ENCODE peak calls at places on chromosomes 7 and 10, in six cellular contexts. U, C, K, M, L and Y are unnamed samples.

GRCh38 chr7:23462846-23463245 is 7.4 kb downstream of the IGF2BP3 start:
- DNase-seq in U (no peak), L (peak; percentile 31), M (peak; percentile 62), K (no peak), C (no peak), Y (no peak)

GRCh38 chr7:80918909-80919721 is at the start of gene SEMA3C:
- DNase-seq in M (peak; percentile 98), C (no peak), K (peak; percentile 71), L (peak; percentile 32), U (peak; percentile 92), Y (no peak)

GRCh38 chr10:86128360-86128759 is 238.2 kb downstream of the GRID1 start:
- DNase-seq in L (no peak), U (no peak), M (no peak), K (no peak), C (no peak), Y (no peak)

GRCh38 chr10:5411941-5412276 is 448 bp upstream of the NET1 start:
- DNase-seq in K (no peak), L (no peak), M (no peak), C (peak; percentile 3), U (no peak), Y (no peak)

GRCh38 chr7:45160374-45160773 is 2.8 kb downstream of the RAMP3 start:
- DNase-seq in M (no peak), U (no peak), C (peak; percentile 72), L (no peak), K (no peak), Y (no peak)

GRCh38 chr10:86077871-86078638 is 288.5 kb downstream of the GRID1 start:
- DNase-seq in L (no peak), M (no peak), C (no peak), K (no peak), U (no peak), Y (no peak)

GRCh38 chr10:30821994-30822692 is 192.6 kb upstream of the LYZL2 start:
- DNase-seq in U (no peak), L (no peak), M (no peak), K (no peak), C (no peak), Y (no peak)

GRCh38 chr10:14039968-14040668 is 290.6 kb downstream of the FRMD4A start:
- DNase-seq in M (peak; percentile 57), L (no peak), C (no peak), U (no peak), K (no peak), Y (no peak)

GRCh38 chr7:77426052-77426404 is 9.9 kb upstream of the GSAP start:
- DNase-seq in K (no peak), L (no peak), U (no peak), M (no peak), C (peak; percentile 69), Y (no peak)

GRCh38 chr10:44959243-44960097 is at the start of gene RASSF4:
- DNase-seq in L (peak; percentile 93), C (peak; percentile 93), U (peak; percentile 97), K (no peak), M (peak; percentile 80), Y (peak; percentile 94)

GRCh38 chr10:47383254-47384147 is 592 bp downstream of the ZNF488 start:
- DNase-seq in K (no peak), C (no peak), L (no peak), M (no peak), U (no peak), Y (no peak)

GRCh38 chr7:110084177-110084807 is 1006.6 kb upstream of the LRRN3 start:
- DNase-seq in U (no peak), M (no peak), L (no peak), K (no peak), C (no peak), Y (no peak)

GRCh38 chr7:106129291-106129690 is 17.2 kb upstream of the SYPL1 start:
- DNase-seq in L (no peak), K (no peak), C (no peak), U (no peak), M (no peak), Y (no peak)

GRCh38 chr7:141700848-141701371 is 1.1 kb downstream of the DENND11 start:
- DNase-seq in C (no peak), U (peak; percentile 55), L (peak; percentile 26), K (no peak), M (no peak), Y (peak; percentile 31)

GRCh38 chr10:6769704-6770417 is 189.8 kb upstream of the PRKCQ start:
- DNase-seq in L (no peak), U (no peak), M (no peak), C (peak; percentile 67), K (no peak), Y (no peak)

GRCh38 chr7:7157177-7157886 is 25.0 kb upstream of the C1GALT1 start:
- DNase-seq in L (peak; percentile 77), M (peak; percentile 91), C (peak; percentile 85), U (no peak), K (peak; percentile 67), Y (no peak)

GRCh38 chr7:100590077-100590737 is 4.1 kb downstream of the FBXO24 start:
- DNase-seq in U (peak; percentile 39), C (no peak), K (no peak), L (no peak), M (no peak), Y (no peak)

GRCh38 chr7:157358753-157359096 is 21.9 kb downstream of the DNAJB6 start:
- DNase-seq in L (no peak), M (no peak), U (no peak), C (no peak), K (no peak), Y (no peak)

GRCh38 chr7:78176186-78176585 is 377.6 kb downstream of the PHTF2 start:
- DNase-seq in M (peak; percentile 28), C (no peak), L (no peak), K (no peak), U (no peak), Y (no peak)

GRCh38 chr7:24251568-24251967 is 32.4 kb upstream of the NPY start:
- DNase-seq in C (no peak), L (no peak), M (no peak), K (no peak), U (no peak), Y (no peak)

GRCh38 chr10:8365935-8366911 is 311.7 kb downstream of the GATA3 start:
- DNase-seq in U (no peak), L (peak; percentile 73), C (peak; percentile 37), M (peak; percentile 91), K (peak; percentile 61), Y (no peak)

GRCh38 chr10:126405239-126405785 is 17.0 kb upstream of the ADAM12 start:
- DNase-seq in C (no peak), L (no peak), U (no peak), M (no peak), K (no peak), Y (no peak)

GRCh38 chr10:98589007-98589406 is 142.3 kb upstream of the HPS1 start:
- DNase-seq in K (no peak), M (no peak), C (no peak), U (no peak), L (no peak), Y (no peak)

GRCh38 chr10:68981074-68981473 is 7.5 kb upstream of the KIFBP start:
- DNase-seq in M (no peak), C (no peak), K (no peak), L (no peak), U (no peak), Y (no peak)
- TF ChIP-seq CTCF in M (peak; percentile 25), C (peak; percentile 22), K (peak; percentile 24), L (no peak), U (no peak), Y (no peak)

DNA sequence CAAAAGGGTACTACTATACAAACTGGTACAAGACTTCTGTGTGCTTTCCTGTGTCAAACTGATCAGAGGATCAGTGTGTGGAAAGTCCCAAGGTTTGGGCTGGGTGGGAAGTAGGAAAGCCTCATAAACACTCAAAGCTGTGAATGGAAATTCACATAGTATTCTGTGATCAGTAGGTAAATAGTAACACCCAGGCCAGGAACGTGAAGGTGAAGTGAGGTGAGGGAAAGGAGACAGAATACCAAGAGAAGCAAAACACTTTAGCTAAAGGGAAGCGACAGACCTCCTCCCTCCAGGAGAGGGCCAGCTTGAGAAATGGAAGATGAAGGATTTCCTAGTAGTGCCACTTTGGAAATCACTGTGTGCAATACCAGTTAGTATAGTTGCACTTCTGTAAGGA is 451.9 kb downstream of the KCNMA1 start:
- DNase-seq in K (no peak), L (no peak), U (no peak), C (no peak), M (no peak), Y (no peak)
- TF ChIP-seq CTCF in K (no peak), L (no peak), U (no peak), C (no peak), M (peak; percentile 8), Y (no peak)

GRCh38 chr10:103889121-103889720 is 28.8 kb downstream of the STN1 start:
- DNase-seq in L (no peak), U (no peak), M (no peak), K (no peak), C (no peak), Y (no peak)
- TF ChIP-seq CTCF in L (no peak), U (no peak), M (no peak), K (no peak), C (no peak), Y (no peak)

DNA sequence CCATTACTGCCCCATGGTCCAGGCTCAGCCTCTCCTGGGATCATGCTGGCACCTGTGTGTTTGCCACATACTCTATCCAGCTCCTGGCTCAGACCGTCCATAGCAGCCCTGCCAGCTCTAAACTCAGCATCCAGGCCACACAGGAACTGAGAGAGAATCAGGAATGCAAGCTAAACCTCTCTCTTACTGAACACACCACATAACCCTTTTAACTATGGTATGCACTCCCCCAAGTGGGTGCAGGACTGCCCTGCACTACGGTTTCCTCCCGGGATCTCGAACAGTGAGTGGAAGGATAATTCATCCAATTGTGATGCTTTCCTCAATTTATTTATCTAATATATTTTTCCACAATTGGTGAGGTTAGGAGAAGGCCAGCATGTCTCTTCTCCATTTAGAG is 17.1 kb upstream of the ZNF800 start:
- DNase-seq in C (no peak), L (no peak), K (no peak), U (no peak), M (no peak), Y (no peak)
- TF ChIP-seq CTCF in C (no peak), L (no peak), K (no peak), U (no peak), M (no peak), Y (peak; percentile 9)

DNA sequence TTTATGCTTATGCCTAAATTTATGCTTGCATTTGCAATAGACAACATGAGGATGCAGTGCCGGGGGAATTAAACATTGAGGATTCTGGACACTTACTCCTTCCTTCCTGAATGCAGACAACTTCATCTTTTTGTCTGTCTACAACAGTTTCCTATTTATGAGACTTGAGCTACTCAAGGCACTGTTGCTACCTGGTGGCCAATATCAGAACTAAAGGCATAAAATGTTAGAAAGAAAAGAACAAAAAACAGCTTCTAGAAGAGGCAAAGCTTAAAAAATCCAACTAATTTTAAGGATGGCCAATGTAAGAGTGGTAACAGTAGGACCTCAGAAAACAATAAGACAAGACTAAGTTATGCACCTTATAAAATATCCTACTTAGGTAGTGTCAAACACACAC is 144.5 kb upstream of the PTN start:
- DNase-seq in L (no peak), U (no peak), M (peak; percentile 29), K (no peak), C (no peak), Y (no peak)
- TF ChIP-seq CTCF in L (no peak), U (no peak), M (peak; percentile 36), K (peak; percentile 14), C (no peak), Y (peak; percentile 17)

DNA sequence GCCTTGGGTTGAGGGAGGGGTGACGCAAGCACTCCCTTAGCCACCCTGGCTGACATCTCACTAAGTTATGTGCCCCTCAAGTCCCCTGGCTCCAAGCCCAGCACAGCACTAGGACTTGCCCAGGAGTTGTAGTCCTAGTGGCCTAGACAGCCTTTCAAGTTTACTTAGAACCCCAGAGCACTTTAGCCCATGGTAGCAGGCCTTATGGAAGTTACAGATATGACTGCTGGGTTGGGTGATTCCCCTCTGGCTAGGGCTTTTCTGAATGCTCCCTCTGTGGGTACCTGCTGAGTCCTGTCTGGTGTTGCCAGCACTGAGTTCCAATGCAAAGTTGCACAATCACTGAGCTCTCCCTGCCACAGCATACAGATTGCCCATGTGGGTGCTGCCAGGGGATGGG is 83.2 kb downstream of the AHCYL2 start:
- DNase-seq in C (peak; percentile 6), U (no peak), K (no peak), L (peak; percentile 1), M (peak; percentile 23), Y (no peak)
- TF ChIP-seq CTCF in C (no peak), U (no peak), K (no peak), L (no peak), M (no peak), Y (no peak)